ENCODE peak calls at places on chromosomes 2 and 18, in seven cellular contexts. One of them, this sample, is unnamed.

GRCh38 chr18:46067431-46068007 is 4.5 kb downstream of the PSTPIP2 start:
- DNase-seq in right cardiac atrium: no peak
- DNase-seq in HCT116: peak; percentile 43
- DNase-seq in ovary: no peak
- DNase-seq in OCI-LY7: peak; percentile 8
- DNase-seq in naive thymus-derived CD4-positive, alpha-beta T cell: no peak
- DNase-seq in neuronal stem cell: no peak
- DNase-seq in this sample: no peak

GRCh38 chr18:74745658-74746403 is 148.2 kb downstream of the ZNF407 start:
- DNase-seq in right cardiac atrium: no peak
- DNase-seq in HCT116: peak; percentile 40
- DNase-seq in ovary: no peak
- DNase-seq in OCI-LY7: no peak
- DNase-seq in naive thymus-derived CD4-positive, alpha-beta T cell: no peak
- DNase-seq in neuronal stem cell: no peak
- DNase-seq in this sample: no peak

GRCh38 chr2:197286805-197287595 is 23.6 kb downstream of the ANKRD44 start:
- DNase-seq in right cardiac atrium: no peak
- DNase-seq in HCT116: no peak
- DNase-seq in ovary: peak; percentile 46
- DNase-seq in OCI-LY7: peak; percentile 41
- DNase-seq in naive thymus-derived CD4-positive, alpha-beta T cell: no peak
- DNase-seq in neuronal stem cell: no peak
- DNase-seq in this sample: no peak

GRCh38 chr2:134142341-134142738 is 111.5 kb upstream of the MGAT5 start:
- DNase-seq in right cardiac atrium: no peak
- DNase-seq in HCT116: no peak
- DNase-seq in ovary: no peak
- DNase-seq in OCI-LY7: no peak
- DNase-seq in naive thymus-derived CD4-positive, alpha-beta T cell: no peak
- DNase-seq in neuronal stem cell: no peak
- DNase-seq in this sample: no peak

GRCh38 chr18:55418439-55418838 is 169.6 kb downstream of the TCF4 start:
- DNase-seq in right cardiac atrium: no peak
- DNase-seq in HCT116: no peak
- DNase-seq in ovary: no peak
- DNase-seq in OCI-LY7: no peak
- DNase-seq in naive thymus-derived CD4-positive, alpha-beta T cell: no peak
- DNase-seq in neuronal stem cell: no peak
- DNase-seq in this sample: no peak

GRCh38 chr2:190579945-190580866 is 45.7 kb upstream of the NEMP2 start:
- DNase-seq in right cardiac atrium: no peak
- DNase-seq in HCT116: no peak
- DNase-seq in ovary: no peak
- DNase-seq in OCI-LY7: no peak
- DNase-seq in naive thymus-derived CD4-positive, alpha-beta T cell: no peak
- DNase-seq in neuronal stem cell: no peak
- DNase-seq in this sample: no peak

GRCh38 chr18:63472380-63472779 is 4.4 kb upstream of the SERPINB5 start:
- DNase-seq in right cardiac atrium: no peak
- DNase-seq in HCT116: peak; percentile 62
- DNase-seq in ovary: no peak
- DNase-seq in OCI-LY7: no peak
- DNase-seq in naive thymus-derived CD4-positive, alpha-beta T cell: no peak
- DNase-seq in neuronal stem cell: no peak
- DNase-seq in this sample: no peak

GRCh38 chr2:201628545-201628944 is 14.8 kb downstream of the TMEM237 start:
- DNase-seq in right cardiac atrium: no peak
- DNase-seq in HCT116: no peak
- DNase-seq in ovary: no peak
- DNase-seq in OCI-LY7: no peak
- DNase-seq in naive thymus-derived CD4-positive, alpha-beta T cell: no peak
- DNase-seq in neuronal stem cell: no peak
- DNase-seq in this sample: no peak

GRCh38 chr18:23136326-23137092 is 1.2 kb downstream of the CABLES1 start:
- DNase-seq in right cardiac atrium: peak; percentile 84
- DNase-seq in HCT116: no peak
- DNase-seq in ovary: peak; percentile 61
- DNase-seq in OCI-LY7: no peak
- DNase-seq in naive thymus-derived CD4-positive, alpha-beta T cell: no peak
- DNase-seq in neuronal stem cell: peak; percentile 23
- DNase-seq in this sample: peak; percentile 66

GRCh38 chr2:46188041-46188715 is 109.0 kb upstream of the EPAS1 start:
- DNase-seq in right cardiac atrium: peak; percentile 71
- DNase-seq in HCT116: no peak
- DNase-seq in ovary: no peak
- DNase-seq in OCI-LY7: no peak
- DNase-seq in naive thymus-derived CD4-positive, alpha-beta T cell: no peak
- DNase-seq in neuronal stem cell: no peak
- DNase-seq in this sample: no peak

GRCh38 chr2:118844261-118845004 is 3.0 kb downstream of the EN1 start:
- DNase-seq in right cardiac atrium: no peak
- DNase-seq in HCT116: no peak
- DNase-seq in ovary: no peak
- DNase-seq in OCI-LY7: no peak
- DNase-seq in naive thymus-derived CD4-positive, alpha-beta T cell: no peak
- DNase-seq in neuronal stem cell: no peak
- DNase-seq in this sample: no peak

GRCh38 chr2:44130441-44130840 is 38.2 kb upstream of the PPM1B start:
- DNase-seq in right cardiac atrium: no peak
- DNase-seq in HCT116: no peak
- DNase-seq in ovary: no peak
- DNase-seq in OCI-LY7: no peak
- DNase-seq in naive thymus-derived CD4-positive, alpha-beta T cell: no peak
- DNase-seq in neuronal stem cell: no peak
- DNase-seq in this sample: no peak

GRCh38 chr18:13233746-13234527 is 15.4 kb downstream of the LDLRAD4 start:
- DNase-seq in right cardiac atrium: peak; percentile 50
- DNase-seq in HCT116: no peak
- DNase-seq in ovary: no peak
- DNase-seq in OCI-LY7: no peak
- DNase-seq in naive thymus-derived CD4-positive, alpha-beta T cell: no peak
- DNase-seq in neuronal stem cell: no peak
- DNase-seq in this sample: no peak

GRCh38 chr2:160916300-160916699 is 243.9 kb upstream of the TANK start:
- DNase-seq in right cardiac atrium: no peak
- DNase-seq in HCT116: no peak
- DNase-seq in ovary: no peak
- DNase-seq in OCI-LY7: no peak
- DNase-seq in naive thymus-derived CD4-positive, alpha-beta T cell: no peak
- DNase-seq in neuronal stem cell: no peak
- DNase-seq in this sample: no peak

GRCh38 chr2:238101891-238102841 is 2.0 kb downstream of the ESPNL start:
- DNase-seq in right cardiac atrium: peak; percentile 31
- DNase-seq in HCT116: no peak
- DNase-seq in ovary: peak; percentile 12
- DNase-seq in OCI-LY7: no peak
- DNase-seq in naive thymus-derived CD4-positive, alpha-beta T cell: no peak
- DNase-seq in neuronal stem cell: no peak
- DNase-seq in this sample: peak; percentile 12

DNA sequence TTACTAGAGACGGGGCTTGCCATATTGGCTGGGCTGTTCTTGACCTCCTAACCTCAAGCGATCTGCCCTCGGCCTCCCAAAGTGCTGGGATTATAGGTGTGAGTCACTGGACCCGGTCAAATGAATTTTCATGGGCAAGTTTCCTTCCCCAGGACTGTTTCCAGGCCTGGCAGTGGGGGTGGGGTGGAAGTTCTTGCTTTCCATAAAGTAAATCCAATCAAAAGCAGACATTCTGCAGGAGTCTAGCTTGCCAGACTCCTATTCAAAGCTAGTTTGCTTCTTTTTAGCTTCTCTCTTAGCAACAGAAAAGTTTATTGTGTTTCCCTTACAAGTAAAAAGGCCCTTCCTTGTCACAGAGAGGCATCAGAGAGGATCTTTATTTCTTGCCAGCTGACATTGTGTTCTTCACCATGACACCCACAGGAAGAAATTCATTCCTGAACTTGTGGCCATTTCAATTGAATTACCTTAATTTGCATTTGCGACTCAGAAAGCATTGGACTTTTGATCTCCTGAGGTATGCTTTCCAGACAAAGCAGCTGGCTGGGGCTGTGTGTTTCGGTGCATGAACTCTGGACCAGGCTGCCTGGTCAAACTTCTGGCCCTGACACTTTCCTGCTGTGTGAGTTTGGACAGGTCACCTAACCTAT is 37.9 kb downstream of the LYPD1 start:
- DNase-seq in right cardiac atrium: no peak
- DNase-seq in HCT116: no peak
- DNase-seq in ovary: no peak
- DNase-seq in OCI-LY7: no peak
- DNase-seq in naive thymus-derived CD4-positive, alpha-beta T cell: no peak
- DNase-seq in neuronal stem cell: no peak
- DNase-seq in this sample: no peak
- H3K4me3 ChIP-seq in right cardiac atrium: no peak overlapping the region
- H3K4me3 ChIP-seq in HCT116: no peak overlapping the region
- H3K4me3 ChIP-seq in ovary: no peak overlapping the region
- H3K4me3 ChIP-seq in OCI-LY7: no peak overlapping the region
- H3K4me3 ChIP-seq in naive thymus-derived CD4-positive, alpha-beta T cell: no peak overlapping the region
- H3K4me3 ChIP-seq in neuronal stem cell: no peak overlapping the region
- H3K4me3 ChIP-seq in this sample: no peak overlapping the region

DNA sequence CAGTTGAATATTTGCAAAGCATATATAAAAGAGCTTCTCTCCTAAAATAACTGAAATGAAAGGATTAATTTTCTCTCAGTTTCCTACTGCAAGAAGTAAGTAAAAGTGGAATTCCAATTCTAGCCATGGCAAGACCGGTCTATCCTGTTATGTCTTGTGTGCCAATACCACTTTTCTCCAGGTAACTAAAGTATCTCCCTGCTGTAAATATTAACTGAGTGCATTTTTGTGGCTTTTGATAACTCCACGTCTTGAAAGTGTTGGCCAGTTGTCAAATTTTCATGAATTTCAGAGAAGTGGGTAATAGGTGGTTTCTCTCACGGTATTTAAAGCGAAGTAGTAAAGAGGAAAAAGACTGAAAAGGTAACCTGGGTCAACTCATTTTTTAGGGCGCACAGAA is 225.9 kb downstream of the NEDD4L start:
- DNase-seq in right cardiac atrium: no peak
- DNase-seq in HCT116: peak; percentile 64
- DNase-seq in ovary: no peak
- DNase-seq in OCI-LY7: no peak
- DNase-seq in naive thymus-derived CD4-positive, alpha-beta T cell: no peak
- DNase-seq in neuronal stem cell: no peak
- DNase-seq in this sample: no peak
- H3K4me1 ChIP-seq in right cardiac atrium: peaks cover 4% of the 10 kb centered on the region
- H3K4me1 ChIP-seq in HCT116: peaks cover 50% of the 10 kb centered on the region
- H3K4me1 ChIP-seq in ovary: no peaks in the 10 kb centered on the region
- H3K4me1 ChIP-seq in OCI-LY7: no peaks in the 10 kb centered on the region
- H3K4me1 ChIP-seq in naive thymus-derived CD4-positive, alpha-beta T cell: no peaks in the 10 kb centered on the region
- H3K4me1 ChIP-seq in neuronal stem cell: no peaks in the 10 kb centered on the region
- H3K4me1 ChIP-seq in this sample: peaks cover 45% of the 10 kb centered on the region

DNA sequence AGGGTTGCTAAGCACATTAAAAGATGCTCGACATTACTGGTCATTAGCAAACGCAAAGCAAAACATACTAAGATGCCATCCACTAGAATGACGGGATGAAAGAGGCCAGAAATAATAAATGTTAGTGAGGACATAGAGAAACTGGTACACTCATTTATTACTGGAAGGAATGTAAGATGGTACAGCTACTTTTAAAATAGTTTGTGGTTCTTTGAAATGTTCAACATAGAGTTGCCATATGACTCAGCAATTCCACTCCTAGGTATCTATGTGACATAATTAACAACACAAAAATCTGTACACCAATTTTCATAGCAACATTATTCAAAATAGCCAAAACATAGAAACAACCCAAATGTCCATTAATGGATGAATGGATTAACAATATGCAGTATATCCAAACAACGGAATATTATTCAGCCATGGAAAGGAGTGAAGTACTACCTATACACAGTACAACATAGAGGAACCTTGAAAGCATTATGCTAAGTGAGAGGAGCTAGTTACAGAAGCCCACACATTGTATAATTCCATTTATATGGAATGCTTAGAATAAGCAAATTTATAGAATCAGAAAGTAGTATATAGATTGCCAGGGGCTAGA is 62.0 kb upstream of the IL1R1 start:
- DNase-seq in right cardiac atrium: no peak
- DNase-seq in HCT116: peak; percentile 41
- DNase-seq in ovary: no peak
- DNase-seq in OCI-LY7: no peak
- DNase-seq in naive thymus-derived CD4-positive, alpha-beta T cell: no peak
- DNase-seq in neuronal stem cell: no peak
- DNase-seq in this sample: no peak
- H3K4me3 ChIP-seq in right cardiac atrium: no peak overlapping the region
- H3K4me3 ChIP-seq in HCT116: no peak overlapping the region
- H3K4me3 ChIP-seq in ovary: no peak overlapping the region
- H3K4me3 ChIP-seq in OCI-LY7: no peak overlapping the region
- H3K4me3 ChIP-seq in naive thymus-derived CD4-positive, alpha-beta T cell: no peak overlapping the region
- H3K4me3 ChIP-seq in neuronal stem cell: no peak overlapping the region
- H3K4me3 ChIP-seq in this sample: no peak overlapping the region

DNA sequence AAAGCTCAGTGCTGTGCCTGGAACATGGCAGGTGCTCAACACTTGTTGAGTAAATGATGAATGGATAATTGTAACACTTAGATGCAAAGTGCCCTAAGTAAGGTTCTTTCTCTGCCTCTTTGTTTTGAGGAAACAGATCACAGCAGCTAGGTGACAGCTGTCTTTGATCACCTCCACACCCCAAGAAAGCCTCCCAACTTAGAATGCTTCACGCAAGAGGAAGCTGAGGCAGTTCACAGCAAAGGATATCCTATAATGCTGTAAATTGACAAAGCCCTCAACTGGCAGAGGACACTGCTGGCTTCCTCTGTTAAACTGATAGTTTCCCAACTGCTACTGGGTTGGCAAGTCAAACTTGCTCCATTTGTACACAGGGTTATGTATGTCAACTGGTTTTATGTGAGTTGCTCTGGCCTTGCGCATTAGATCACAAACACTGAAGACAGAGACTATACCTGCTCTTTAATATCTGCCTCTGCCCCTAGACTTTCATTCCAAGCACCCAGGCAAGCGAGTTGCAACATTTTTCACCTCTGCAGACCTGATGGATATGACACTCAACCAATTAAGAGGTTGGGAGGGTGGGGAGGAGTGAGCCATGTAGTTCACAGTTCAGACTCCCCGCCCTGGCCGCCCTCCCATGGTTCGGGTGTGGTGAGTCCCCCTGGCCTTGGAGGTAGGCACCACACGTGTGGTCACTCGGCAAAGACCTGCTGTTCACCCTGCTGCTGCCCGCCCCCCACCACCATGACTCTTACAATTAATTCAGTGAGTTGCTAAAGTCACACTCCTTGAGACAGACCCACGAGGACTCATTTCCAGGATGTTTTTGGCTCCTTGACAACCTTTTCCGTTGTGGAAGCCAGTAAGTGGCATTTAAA is 4.8 kb upstream of the MALL start:
- DNase-seq in right cardiac atrium: no peak
- DNase-seq in HCT116: no peak
- DNase-seq in ovary: no peak
- DNase-seq in OCI-LY7: no peak
- DNase-seq in naive thymus-derived CD4-positive, alpha-beta T cell: no peak
- DNase-seq in neuronal stem cell: no peak
- DNase-seq in this sample: no peak
- H3K4me1 ChIP-seq in right cardiac atrium: peaks cover 8% of the 10 kb centered on the region
- H3K4me1 ChIP-seq in HCT116: peaks cover 24% of the 10 kb centered on the region
- H3K4me1 ChIP-seq in ovary: peaks cover 2% of the 10 kb centered on the region
- H3K4me1 ChIP-seq in OCI-LY7: no peaks in the 10 kb centered on the region
- H3K4me1 ChIP-seq in naive thymus-derived CD4-positive, alpha-beta T cell: no peaks in the 10 kb centered on the region
- H3K4me1 ChIP-seq in neuronal stem cell: peaks cover under 1% of the 10 kb centered on the region
- H3K4me1 ChIP-seq in this sample: no peaks in the 10 kb centered on the region

DNA sequence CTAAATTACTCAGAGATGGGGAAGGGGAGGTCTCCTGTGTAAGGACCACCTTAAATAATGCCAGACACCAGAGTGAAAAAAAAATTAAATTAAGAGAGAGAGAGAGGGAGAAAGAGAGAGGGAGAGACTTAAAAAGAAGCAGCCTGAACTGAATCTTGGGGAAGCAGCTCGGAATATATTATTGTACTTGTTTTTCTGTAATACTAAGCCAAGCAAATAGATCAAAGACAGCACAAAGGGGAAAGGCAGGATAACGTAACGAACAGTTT is 4.6 kb downstream of the ZEB2 start:
- DNase-seq in right cardiac atrium: no peak
- DNase-seq in HCT116: no peak
- DNase-seq in ovary: no peak
- DNase-seq in OCI-LY7: no peak
- DNase-seq in naive thymus-derived CD4-positive, alpha-beta T cell: no peak
- DNase-seq in neuronal stem cell: no peak
- DNase-seq in this sample: no peak
- H3K4me3 ChIP-seq in right cardiac atrium: peak overlapping the region; percentile 98
- H3K4me3 ChIP-seq in HCT116: no peak overlapping the region
- H3K4me3 ChIP-seq in ovary: peak overlapping the region; percentile 75
- H3K4me3 ChIP-seq in OCI-LY7: peak overlapping the region; percentile 83
- H3K4me3 ChIP-seq in naive thymus-derived CD4-positive, alpha-beta T cell: peak overlapping the region; percentile 56
- H3K4me3 ChIP-seq in neuronal stem cell: peak overlapping the region; percentile 84
- H3K4me3 ChIP-seq in this sample: peak overlapping the region; percentile 89